ENCODE peak calls at places on chromosome 10, in seven cellular contexts. One of them, this sample, is unnamed.

GRCh38 chr10:6269953-6270867 is 67.5 kb downstream of the PFKFB3 start:
- DNase-seq in IMR-90: peak; percentile 19
- DNase-seq in HCT116: no peak
- DNase-seq in A549: no peak
- DNase-seq in psoas muscle: no peak
- DNase-seq in endothelial cell of umbilical vein: no peak
- DNase-seq in fibroblast of lung: no peak
- DNase-seq in this sample: peak; percentile 53

GRCh38 chr10:24701447-24701846 is 22.2 kb downstream of the ARHGAP21 start:
- DNase-seq in endothelial cell of umbilical vein: no peak
- DNase-seq in psoas muscle: no peak
- DNase-seq in fibroblast of lung: no peak
- DNase-seq in IMR-90: no peak
- DNase-seq in A549: no peak
- DNase-seq in HCT116: no peak
- DNase-seq in this sample: no peak

GRCh38 chr10:62492012-62492869 is 118.1 kb downstream of the ZNF365 start:
- DNase-seq in psoas muscle: no peak
- DNase-seq in A549: peak; percentile 57
- DNase-seq in IMR-90: peak; percentile 25
- DNase-seq in fibroblast of lung: peak; percentile 39
- DNase-seq in HCT116: peak; percentile 48
- DNase-seq in endothelial cell of umbilical vein: peak; percentile 6
- DNase-seq in this sample: peak; percentile 67

GRCh38 chr10:131997366-131998049 is 15.8 kb upstream of the BNIP3 start:
- DNase-seq in A549: peak; percentile 66
- DNase-seq in HCT116: no peak
- DNase-seq in psoas muscle: peak; percentile 91
- DNase-seq in IMR-90: peak; percentile 90
- DNase-seq in endothelial cell of umbilical vein: peak; percentile 75
- DNase-seq in fibroblast of lung: peak; percentile 91
- DNase-seq in this sample: no peak

GRCh38 chr10:86139066-86139657 is 227.4 kb downstream of the GRID1 start:
- DNase-seq in HCT116: peak; percentile 23
- DNase-seq in A549: peak; percentile 29
- DNase-seq in endothelial cell of umbilical vein: no peak
- DNase-seq in fibroblast of lung: no peak
- DNase-seq in IMR-90: no peak
- DNase-seq in psoas muscle: no peak
- DNase-seq in this sample: no peak

GRCh38 chr10:104862-105565 is 30.2 kb upstream of the ZMYND11 start:
- DNase-seq in fibroblast of lung: no peak
- DNase-seq in psoas muscle: no peak
- DNase-seq in IMR-90: no peak
- DNase-seq in A549: no peak
- DNase-seq in HCT116: no peak
- DNase-seq in endothelial cell of umbilical vein: no peak
- DNase-seq in this sample: no peak

GRCh38 chr10:19620867-19621266 is 195.4 kb upstream of the PLXDC2 start:
- DNase-seq in HCT116: no peak
- DNase-seq in endothelial cell of umbilical vein: no peak
- DNase-seq in A549: no peak
- DNase-seq in IMR-90: peak; percentile 15
- DNase-seq in fibroblast of lung: peak; percentile 46
- DNase-seq in psoas muscle: no peak
- DNase-seq in this sample: no peak

GRCh38 chr10:64369885-64370773 is 848.9 kb downstream of the REEP3 start:
- DNase-seq in HCT116: no peak
- DNase-seq in IMR-90: no peak
- DNase-seq in psoas muscle: no peak
- DNase-seq in endothelial cell of umbilical vein: no peak
- DNase-seq in A549: no peak
- DNase-seq in fibroblast of lung: no peak
- DNase-seq in this sample: no peak

GRCh38 chr10:13684252-13684791 is 97.6 kb downstream of the PRPF18 start:
- DNase-seq in A549: no peak
- DNase-seq in fibroblast of lung: peak; percentile 81
- DNase-seq in endothelial cell of umbilical vein: peak; percentile 93
- DNase-seq in IMR-90: peak; percentile 88
- DNase-seq in HCT116: no peak
- DNase-seq in psoas muscle: peak; percentile 81
- DNase-seq in this sample: no peak

GRCh38 chr10:89207181-89207800 is at the start of gene CH25H:
- DNase-seq in fibroblast of lung: peak; percentile 81
- DNase-seq in HCT116: no peak
- DNase-seq in psoas muscle: peak; percentile 84
- DNase-seq in A549: peak; percentile 39
- DNase-seq in IMR-90: peak; percentile 74
- DNase-seq in endothelial cell of umbilical vein: peak; percentile 76
- DNase-seq in this sample: no peak

GRCh38 chr10:8138471-8138870 is 84.0 kb downstream of the GATA3 start:
- DNase-seq in psoas muscle: no peak
- DNase-seq in endothelial cell of umbilical vein: peak; percentile 21
- DNase-seq in IMR-90: peak; percentile 10
- DNase-seq in A549: no peak
- DNase-seq in HCT116: no peak
- DNase-seq in fibroblast of lung: no peak
- DNase-seq in this sample: peak; percentile 54

GRCh38 chr10:114374141-114374791 is 30.0 kb downstream of the AFAP1L2 start:
- DNase-seq in IMR-90: peak; percentile 17
- DNase-seq in psoas muscle: peak; percentile 80
- DNase-seq in fibroblast of lung: peak; percentile 89
- DNase-seq in HCT116: no peak
- DNase-seq in A549: no peak
- DNase-seq in endothelial cell of umbilical vein: peak; percentile 36
- DNase-seq in this sample: no peak

GRCh38 chr10:48948631-48949030 is 9.0 kb upstream of the LRRC18 start:
- DNase-seq in fibroblast of lung: no peak
- DNase-seq in A549: no peak
- DNase-seq in IMR-90: no peak
- DNase-seq in HCT116: no peak
- DNase-seq in endothelial cell of umbilical vein: no peak
- DNase-seq in psoas muscle: no peak
- DNase-seq in this sample: peak; percentile 4

GRCh38 chr10:72097448-72098300 is 9.3 kb upstream of the SPOCK2 start:
- DNase-seq in IMR-90: peak; percentile 99
- DNase-seq in psoas muscle: no peak
- DNase-seq in A549: peak; percentile 98
- DNase-seq in endothelial cell of umbilical vein: peak; percentile 80
- DNase-seq in HCT116: peak; percentile 68
- DNase-seq in fibroblast of lung: peak; percentile 99
- DNase-seq in this sample: no peak

GRCh38 chr10:92891885-92892705 is 43.8 kb downstream of the EXOC6 start:
- DNase-seq in IMR-90: peak; percentile 91
- DNase-seq in HCT116: peak; percentile 96
- DNase-seq in fibroblast of lung: peak; percentile 79
- DNase-seq in psoas muscle: peak; percentile 54
- DNase-seq in endothelial cell of umbilical vein: peak; percentile 90
- DNase-seq in A549: peak; percentile 95
- DNase-seq in this sample: peak; percentile 94

GRCh38 chr10:34526758-34527730 is 288.1 kb downstream of the PARD3 start:
- DNase-seq in HCT116: peak; percentile 65
- DNase-seq in endothelial cell of umbilical vein: peak; percentile 91
- DNase-seq in psoas muscle: no peak
- DNase-seq in A549: peak; percentile 97
- DNase-seq in IMR-90: peak; percentile 98
- DNase-seq in fibroblast of lung: peak; percentile 94
- DNase-seq in this sample: peak; percentile 95

GRCh38 chr10:68172324-68172723 is 59.6 kb downstream of the ATOH7 start:
- DNase-seq in IMR-90: no peak
- DNase-seq in A549: no peak
- DNase-seq in psoas muscle: no peak
- DNase-seq in endothelial cell of umbilical vein: no peak
- DNase-seq in HCT116: no peak
- DNase-seq in fibroblast of lung: no peak
- DNase-seq in this sample: no peak

GRCh38 chr10:79069325-79070090 is 742 bp downstream of the ZMIZ1 start:
- DNase-seq in IMR-90: no peak
- DNase-seq in endothelial cell of umbilical vein: peak; percentile 63
- DNase-seq in A549: peak; percentile 29
- DNase-seq in psoas muscle: peak; percentile 79
- DNase-seq in fibroblast of lung: peak; percentile 41
- DNase-seq in HCT116: no peak
- DNase-seq in this sample: peak; percentile 61
- TF ChIP-seq CTCF in IMR-90: no peak
- TF ChIP-seq CTCF in endothelial cell of umbilical vein: no peak
- TF ChIP-seq CTCF in A549: no peak
- TF ChIP-seq CTCF in psoas muscle: no peak
- TF ChIP-seq CTCF in fibroblast of lung: no peak
- TF ChIP-seq CTCF in HCT116: no peak
- TF ChIP-seq CTCF in this sample: no peak

GRCh38 chr10:3661271-3661670 is 123.7 kb downstream of the KLF6 start:
- DNase-seq in IMR-90: no peak
- DNase-seq in endothelial cell of umbilical vein: no peak
- DNase-seq in HCT116: no peak
- DNase-seq in fibroblast of lung: no peak
- DNase-seq in A549: no peak
- DNase-seq in psoas muscle: no peak
- DNase-seq in this sample: no peak
- H3K4me1 ChIP-seq in IMR-90: no peaks in the 10 kb centered on the region
- H3K4me1 ChIP-seq in endothelial cell of umbilical vein: no peaks in the 10 kb centered on the region
- H3K4me1 ChIP-seq in HCT116: no peaks in the 10 kb centered on the region
- H3K4me1 ChIP-seq in fibroblast of lung: no peaks in the 10 kb centered on the region
- H3K4me1 ChIP-seq in A549: peaks cover 4% of the 10 kb centered on the region
- H3K4me1 ChIP-seq in psoas muscle: no peaks in the 10 kb centered on the region
- H3K4me1 ChIP-seq in this sample: no peaks in the 10 kb centered on the region

DNA sequence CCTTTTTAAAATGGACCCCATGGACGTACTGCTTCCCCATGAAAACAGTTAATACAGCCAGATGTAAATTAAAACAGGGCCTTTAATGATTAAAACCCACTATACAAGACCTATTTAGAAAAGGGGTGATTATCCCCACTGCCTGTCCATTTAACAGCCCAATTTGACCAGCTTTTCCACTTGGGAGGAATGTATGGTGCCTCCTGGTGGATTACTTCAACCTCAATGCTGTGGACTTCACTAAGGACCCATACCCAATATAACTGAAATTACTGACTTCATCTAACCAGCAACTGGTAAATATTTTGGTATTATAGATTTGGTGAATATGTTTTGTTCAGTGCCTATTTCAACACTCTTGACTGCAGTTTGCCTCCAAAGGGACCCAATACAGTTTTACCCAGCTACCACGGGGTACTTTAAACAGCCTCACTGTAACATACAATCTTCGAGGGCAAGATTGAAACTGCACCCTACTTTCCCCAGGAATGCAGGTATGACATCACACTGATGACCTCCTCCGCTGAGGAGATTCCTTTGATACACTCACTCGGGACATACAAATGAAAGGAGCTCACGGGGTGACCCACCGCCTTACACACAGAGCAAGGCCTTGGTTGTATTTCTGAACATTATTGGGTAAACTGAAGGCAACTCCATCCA is 192.8 kb downstream of the DNAJC1 start:
- DNase-seq in psoas muscle: no peak
- DNase-seq in HCT116: no peak
- DNase-seq in fibroblast of lung: no peak
- DNase-seq in endothelial cell of umbilical vein: no peak
- DNase-seq in A549: no peak
- DNase-seq in IMR-90: peak; percentile 2
- DNase-seq in this sample: peak; percentile 86
- TF ChIP-seq CTCF in psoas muscle: no peak
- TF ChIP-seq CTCF in HCT116: no peak
- TF ChIP-seq CTCF in fibroblast of lung: no peak
- TF ChIP-seq CTCF in endothelial cell of umbilical vein: no peak
- TF ChIP-seq CTCF in A549: no peak
- TF ChIP-seq CTCF in IMR-90: no peak
- TF ChIP-seq CTCF in this sample: peak; percentile 26

GRCh38 chr10:124624006-124624405 is 120.2 kb downstream of the FAM53B start:
- DNase-seq in A549: no peak
- DNase-seq in HCT116: no peak
- DNase-seq in endothelial cell of umbilical vein: no peak
- DNase-seq in fibroblast of lung: no peak
- DNase-seq in psoas muscle: no peak
- DNase-seq in IMR-90: no peak
- DNase-seq in this sample: no peak

GRCh38 chr10:124625831-124626238 is 118.3 kb downstream of the FAM53B start:
- DNase-seq in endothelial cell of umbilical vein: no peak
- DNase-seq in HCT116: no peak
- DNase-seq in fibroblast of lung: no peak
- DNase-seq in A549: no peak
- DNase-seq in psoas muscle: peak; percentile 93
- DNase-seq in IMR-90: no peak
- DNase-seq in this sample: no peak

GRCh38 chr10:124624875-124625274 is 119.3 kb downstream of the FAM53B start:
- DNase-seq in IMR-90: no peak
- DNase-seq in endothelial cell of umbilical vein: no peak
- DNase-seq in A549: no peak
- DNase-seq in fibroblast of lung: no peak
- DNase-seq in HCT116: no peak
- DNase-seq in psoas muscle: no peak
- DNase-seq in this sample: peak; percentile 28

GRCh38 chr10:124622866-124623536 is 121.2 kb downstream of the FAM53B start:
- DNase-seq in psoas muscle: no peak
- DNase-seq in endothelial cell of umbilical vein: no peak
- DNase-seq in HCT116: no peak
- DNase-seq in fibroblast of lung: no peak
- DNase-seq in IMR-90: no peak
- DNase-seq in A549: no peak
- DNase-seq in this sample: no peak

DNA sequence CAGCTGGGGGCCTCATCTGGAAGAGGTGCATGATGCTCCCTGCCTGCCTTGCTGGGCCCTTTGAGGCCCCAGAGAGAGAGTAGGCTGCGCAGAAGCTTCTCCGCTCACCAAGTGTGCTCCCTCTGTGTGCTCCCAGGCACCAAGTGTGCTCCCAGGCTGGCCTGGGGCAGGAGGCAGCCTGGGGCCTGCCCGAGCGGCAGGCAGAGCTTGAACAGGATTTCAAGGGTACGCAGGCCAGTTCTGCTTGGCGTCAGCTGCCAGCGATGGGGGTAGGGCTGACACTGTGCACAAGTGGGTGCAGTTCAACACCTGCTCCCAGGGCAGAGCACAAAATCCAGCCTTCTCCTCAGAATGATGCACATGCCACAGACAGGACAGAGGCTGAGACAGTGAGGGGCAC is 119.7 kb downstream of the FAM53B start:
- DNase-seq in endothelial cell of umbilical vein: no peak
- DNase-seq in psoas muscle: no peak
- DNase-seq in HCT116: no peak
- DNase-seq in A549: no peak
- DNase-seq in fibroblast of lung: no peak
- DNase-seq in IMR-90: no peak
- DNase-seq in this sample: no peak
- H3K4me1 ChIP-seq in endothelial cell of umbilical vein: no peaks in the 10 kb centered on the region
- H3K4me1 ChIP-seq in psoas muscle: peaks cover 76% of the 10 kb centered on the region
- H3K4me1 ChIP-seq in HCT116: peaks cover 19% of the 10 kb centered on the region
- H3K4me1 ChIP-seq in A549: peaks cover 10% of the 10 kb centered on the region
- H3K4me1 ChIP-seq in fibroblast of lung: no peaks in the 10 kb centered on the region
- H3K4me1 ChIP-seq in IMR-90: no peaks in the 10 kb centered on the region
- H3K4me1 ChIP-seq in this sample: peaks cover 14% of the 10 kb centered on the region

GRCh38 chr10:43380610-43381222 is 9.3 kb downstream of the FXYD4 start:
- DNase-seq in A549: peak; percentile 63
- DNase-seq in endothelial cell of umbilical vein: no peak
- DNase-seq in HCT116: peak; percentile 59
- DNase-seq in IMR-90: peak; percentile 44
- DNase-seq in fibroblast of lung: peak; percentile 76
- DNase-seq in psoas muscle: no peak
- DNase-seq in this sample: no peak
- TF ChIP-seq CTCF in A549: no peak
- TF ChIP-seq CTCF in endothelial cell of umbilical vein: no peak
- TF ChIP-seq CTCF in HCT116: peak; percentile 26
- TF ChIP-seq CTCF in IMR-90: no peak
- TF ChIP-seq CTCF in fibroblast of lung: no peak
- TF ChIP-seq CTCF in psoas muscle: no peak
- TF ChIP-seq CTCF in this sample: peak; percentile 34